ENCODE peak calls at places on chromosomes 7 and 10, in nine cellular contexts. One of them, this sample, is unnamed.

GRCh38 chr7:30562909-30563308 is 31.8 kb upstream of the GARS1 start:
- DNase-seq in WERI-Rb-1: no peak
- DNase-seq in HFF-Myc: no peak
- DNase-seq in GF-D8: no peak
- DNase-seq in activated B cell treated with CpG ODN at 0.5 μM for 24 hours: no peak
- DNase-seq in neural progenitor cell: no peak
- DNase-seq in NCI-H2171 treated with DMSO at 0.1 percent for 48 hours: no peak
- DNase-seq in WTC11: no peak
- DNase-seq in spleen: no peak
- DNase-seq in this sample: no peak

GRCh38 chr7:27459021-27459728 is 203.5 kb downstream of the HIBADH start:
- DNase-seq in spleen: no peak
- DNase-seq in GF-D8: no peak
- DNase-seq in NCI-H2171 treated with DMSO at 0.1 percent for 48 hours: peak
- DNase-seq in HFF-Myc: no peak
- DNase-seq in WTC11: no peak
- DNase-seq in WERI-Rb-1: no peak
- DNase-seq in activated B cell treated with CpG ODN at 0.5 μM for 24 hours: no peak
- DNase-seq in neural progenitor cell: no peak
- DNase-seq in this sample: peak

GRCh38 chr10:29055091-29055490 is 233.8 kb upstream of the LYZL1 start:
- DNase-seq in WERI-Rb-1: no peak
- DNase-seq in activated B cell treated with CpG ODN at 0.5 μM for 24 hours: no peak
- DNase-seq in neural progenitor cell: no peak
- DNase-seq in HFF-Myc: no peak
- DNase-seq in GF-D8: no peak
- DNase-seq in WTC11: no peak
- DNase-seq in NCI-H2171 treated with DMSO at 0.1 percent for 48 hours: no peak
- DNase-seq in spleen: no peak
- DNase-seq in this sample: no peak

GRCh38 chr10:73965890-73966768 is 31.8 kb upstream of the VCL start:
- DNase-seq in WTC11: peak
- DNase-seq in spleen: no peak
- DNase-seq in neural progenitor cell: peak
- DNase-seq in HFF-Myc: peak
- DNase-seq in GF-D8: no peak
- DNase-seq in NCI-H2171 treated with DMSO at 0.1 percent for 48 hours: peak
- DNase-seq in activated B cell treated with CpG ODN at 0.5 μM for 24 hours: no peak
- DNase-seq in WERI-Rb-1: peak
- DNase-seq in this sample: peak

GRCh38 chr7:149856-150636 is 42.3 kb upstream of the FAM20C start:
- DNase-seq in HFF-Myc: no peak
- DNase-seq in neural progenitor cell: no peak
- DNase-seq in WERI-Rb-1: no peak
- DNase-seq in spleen: peak
- DNase-seq in activated B cell treated with CpG ODN at 0.5 μM for 24 hours: peak
- DNase-seq in WTC11: peak
- DNase-seq in NCI-H2171 treated with DMSO at 0.1 percent for 48 hours: peak
- DNase-seq in GF-D8: peak
- DNase-seq in this sample: no peak

GRCh38 chr7:44320141-44320540 is 5.3 kb downstream of the CAMK2B start:
- DNase-seq in activated B cell treated with CpG ODN at 0.5 μM for 24 hours: no peak
- DNase-seq in GF-D8: no peak
- DNase-seq in NCI-H2171 treated with DMSO at 0.1 percent for 48 hours: no peak
- DNase-seq in WERI-Rb-1: no peak
- DNase-seq in WTC11: no peak
- DNase-seq in spleen: no peak
- DNase-seq in HFF-Myc: no peak
- DNase-seq in neural progenitor cell: no peak
- DNase-seq in this sample: no peak

GRCh38 chr7:83301416-83301815 is 138.7 kb upstream of the PCLO start:
- DNase-seq in NCI-H2171 treated with DMSO at 0.1 percent for 48 hours: no peak
- DNase-seq in neural progenitor cell: no peak
- DNase-seq in activated B cell treated with CpG ODN at 0.5 μM for 24 hours: no peak
- DNase-seq in WERI-Rb-1: no peak
- DNase-seq in WTC11: no peak
- DNase-seq in HFF-Myc: no peak
- DNase-seq in GF-D8: no peak
- DNase-seq in spleen: no peak
- DNase-seq in this sample: no peak

GRCh38 chr7:75819711-75820110 is 6.1 kb upstream of the CCL24 start:
- DNase-seq in GF-D8: no peak
- DNase-seq in HFF-Myc: no peak
- DNase-seq in WERI-Rb-1: no peak
- DNase-seq in neural progenitor cell: no peak
- DNase-seq in WTC11: no peak
- DNase-seq in activated B cell treated with CpG ODN at 0.5 μM for 24 hours: no peak
- DNase-seq in spleen: no peak
- DNase-seq in NCI-H2171 treated with DMSO at 0.1 percent for 48 hours: no peak
- DNase-seq in this sample: no peak

GRCh38 chr7:106604303-106604918 is 56.5 kb downstream of the CCDC71L start:
- DNase-seq in WERI-Rb-1: no peak
- DNase-seq in WTC11: no peak
- DNase-seq in HFF-Myc: no peak
- DNase-seq in activated B cell treated with CpG ODN at 0.5 μM for 24 hours: no peak
- DNase-seq in neural progenitor cell: no peak
- DNase-seq in NCI-H2171 treated with DMSO at 0.1 percent for 48 hours: no peak
- DNase-seq in spleen: no peak
- DNase-seq in GF-D8: no peak
- DNase-seq in this sample: no peak

GRCh38 chr7:31145339-31145738 is 93.2 kb downstream of the ADCYAP1R1 start:
- DNase-seq in NCI-H2171 treated with DMSO at 0.1 percent for 48 hours: peak
- DNase-seq in HFF-Myc: no peak
- DNase-seq in neural progenitor cell: peak
- DNase-seq in spleen: no peak
- DNase-seq in GF-D8: no peak
- DNase-seq in WERI-Rb-1: no peak
- DNase-seq in WTC11: no peak
- DNase-seq in activated B cell treated with CpG ODN at 0.5 μM for 24 hours: no peak
- DNase-seq in this sample: no peak

GRCh38 chr10:79359816-79360498 is 12.7 kb downstream of the PPIF start:
- DNase-seq in neural progenitor cell: no peak
- DNase-seq in WERI-Rb-1: peak
- DNase-seq in WTC11: no peak
- DNase-seq in spleen: peak
- DNase-seq in activated B cell treated with CpG ODN at 0.5 μM for 24 hours: no peak
- DNase-seq in GF-D8: no peak
- DNase-seq in HFF-Myc: no peak
- DNase-seq in NCI-H2171 treated with DMSO at 0.1 percent for 48 hours: no peak
- DNase-seq in this sample: no peak

GRCh38 chr7:130845581-130846085 is 111.6 kb upstream of the KLF14 start:
- DNase-seq in WERI-Rb-1: no peak
- DNase-seq in GF-D8: no peak
- DNase-seq in activated B cell treated with CpG ODN at 0.5 μM for 24 hours: no peak
- DNase-seq in neural progenitor cell: no peak
- DNase-seq in spleen: no peak
- DNase-seq in NCI-H2171 treated with DMSO at 0.1 percent for 48 hours: no peak
- DNase-seq in HFF-Myc: peak
- DNase-seq in WTC11: no peak
- DNase-seq in this sample: no peak

GRCh38 chr10:64430690-64431323 is 909.6 kb downstream of the REEP3 start:
- DNase-seq in activated B cell treated with CpG ODN at 0.5 μM for 24 hours: no peak
- DNase-seq in HFF-Myc: no peak
- DNase-seq in spleen: no peak
- DNase-seq in WTC11: peak
- DNase-seq in NCI-H2171 treated with DMSO at 0.1 percent for 48 hours: peak
- DNase-seq in GF-D8: no peak
- DNase-seq in neural progenitor cell: peak
- DNase-seq in WERI-Rb-1: peak
- DNase-seq in this sample: peak

GRCh38 chr10:6445671-6446278 is 134.3 kb downstream of the PRKCQ start:
- DNase-seq in spleen: peak
- DNase-seq in NCI-H2171 treated with DMSO at 0.1 percent for 48 hours: no peak
- DNase-seq in activated B cell treated with CpG ODN at 0.5 μM for 24 hours: no peak
- DNase-seq in WERI-Rb-1: peak
- DNase-seq in HFF-Myc: no peak
- DNase-seq in GF-D8: no peak
- DNase-seq in WTC11: peak
- DNase-seq in neural progenitor cell: peak
- DNase-seq in this sample: no peak

GRCh38 chr10:133132711-133133291 is 27.2 kb upstream of the KNDC1 start:
- DNase-seq in WERI-Rb-1: no peak
- DNase-seq in GF-D8: no peak
- DNase-seq in NCI-H2171 treated with DMSO at 0.1 percent for 48 hours: no peak
- DNase-seq in activated B cell treated with CpG ODN at 0.5 μM for 24 hours: no peak
- DNase-seq in WTC11: no peak
- DNase-seq in HFF-Myc: no peak
- DNase-seq in neural progenitor cell: no peak
- DNase-seq in spleen: peak
- DNase-seq in this sample: no peak

GRCh38 chr10:116097239-116097751 is 175.7 kb downstream of the GFRA1 start:
- DNase-seq in spleen: no peak
- DNase-seq in WERI-Rb-1: peak
- DNase-seq in GF-D8: no peak
- DNase-seq in HFF-Myc: no peak
- DNase-seq in NCI-H2171 treated with DMSO at 0.1 percent for 48 hours: no peak
- DNase-seq in neural progenitor cell: peak
- DNase-seq in WTC11: no peak
- DNase-seq in activated B cell treated with CpG ODN at 0.5 μM for 24 hours: no peak
- DNase-seq in this sample: peak

This sample was measured in DMS 273 treated with DMSO at 0.1 percent for 48 hours.